ENCODE peak calls at places on chromosomes 7 and 10, in nine cellular contexts. I, M, P, V, X, U, T, O and E are unnamed samples.

GRCh38 chr10:77383861-77384553 is 253.6 kb downstream of the KCNMA1 start:
- DNase-seq in M (no peak), X (no peak), O (no peak), P (no peak), I (no peak), T (no peak), V (no peak), U (no peak), E (no peak)

GRCh38 chr7:133797355-133797754 is 329.8 kb upstream of the LRGUK start:
- DNase-seq in I (no peak), V (no peak), O (no peak), T (no peak), U (no peak), P (no peak), M (no peak), X (no peak), E (no peak)

GRCh38 chr7:38748056-38748610 is 117.0 kb upstream of the AMPH start:
- DNase-seq in X (no peak), T (peak), O (no peak), V (no peak), U (peak), I (no peak), M (no peak), P (no peak), E (no peak)

GRCh38 chr10:7311256-7312178 is 99.3 kb downstream of the SFMBT2 start:
- DNase-seq in I (no peak), T (no peak), M (peak), V (no peak), X (no peak), O (peak), P (no peak), U (no peak), E (no peak)

GRCh38 chr10:118754132-118754555 is 626 bp downstream of the CACUL1 start:
- DNase-seq in U (peak), X (no peak), T (no peak), M (no peak), V (peak), O (peak), P (peak), I (peak), E (no peak)

GRCh38 chr10:87585565-87586514 is 73.8 kb upstream of the PAPSS2 start:
- DNase-seq in I (no peak), X (no peak), U (no peak), V (no peak), T (no peak), P (no peak), O (no peak), M (peak), E (no peak)

GRCh38 chr7:127844165-127844564 is 187.1 kb downstream of the LRRC4 start:
- DNase-seq in M (no peak), X (no peak), P (no peak), U (no peak), I (no peak), V (no peak), T (no peak), O (no peak), E (no peak)

GRCh38 chr10:84179059-84179710 is 5.6 kb downstream of the GPR15LG start:
- DNase-seq in O (peak), P (peak), I (peak), U (peak), V (no peak), M (peak), X (peak), T (peak), E (no peak)

GRCh38 chr7:48144291-48144768 is 26.9 kb upstream of the ABCA13 start:
- DNase-seq in M (no peak), U (no peak), P (no peak), X (peak), I (no peak), T (no peak), O (no peak), V (no peak), E (no peak)

GRCh38 chr10:61939575-61940301 is 38.2 kb downstream of the ARID5B start:
- DNase-seq in P (peak), M (no peak), V (no peak), I (no peak), X (no peak), O (peak), U (peak), T (peak), E (no peak)